ENCODE peak calls at places on chromosome X, in five cellular contexts. E is astrocyte of the spinal cord; Q is foreskin fibroblast; J is lower lobe of right lung; V is CD8-positive, alpha-beta T cell. D is an unnamed sample.

GRCh38 chrX:22246620-22247019 is 26.1 kb upstream of the CBLL2 start:
- DNase-seq in E (peak), Q (no peak), J (no peak), V (no peak), D (no peak)

GRCh38 chrX:68894142-68894512 is 65.3 kb downstream of the EFNB1 start:
- DNase-seq in E (no peak), Q (no peak), J (no peak), V (no peak), D (no peak)

GRCh38 chrX:39149761-39150160 is 348.5 kb downstream of the MID1IP1 start:
- DNase-seq in E (peak), Q (peak), J (peak), V (peak), D (no peak)

GRCh38 chrX:39171686-39172085 is 370.4 kb downstream of the MID1IP1 start:
- DNase-seq in E (no peak), Q (no peak), J (no peak), V (no peak), D (no peak)

GRCh38 chrX:82589410-82589809 is 918.7 kb upstream of the POU3F4 start:
- DNase-seq in E (peak), Q (no peak), J (no peak), V (no peak), D (no peak)

GRCh38 chrX:7088968-7089615 is 58.4 kb upstream of the STS start:
- DNase-seq in E (no peak), Q (no peak), J (no peak), V (no peak), D (no peak)

GRCh38 chrX:150372280-150372679 is 9.2 kb downstream of the MAMLD1 start:
- DNase-seq in E (no peak), Q (no peak), J (no peak), V (no peak), D (no peak)

GRCh38 chrX:44906542-44906941 is 33.6 kb downstream of the KDM6A start:
- DNase-seq in E (no peak), Q (no peak), J (no peak), V (no peak), D (no peak)

GRCh38 chrX:39935414-39936064 is 162.2 kb downstream of the BCOR start:
- DNase-seq in E (peak), Q (no peak), J (no peak), V (no peak), D (no peak)

GRCh38 chrX:20333672-20334071 is 67.0 kb upstream of the RPS6KA3 start:
- DNase-seq in E (no peak), Q (no peak), J (no peak), V (no peak), D (no peak)

GRCh38 chrX:103101280-103102042 is 8.5 kb upstream of the NXF3 start:
- DNase-seq in E (no peak), Q (no peak), J (no peak), V (no peak), D (no peak)

GRCh38 chrX:22314211-22314610 is 41.5 kb downstream of the CBLL2 start:
- DNase-seq in E (no peak), Q (no peak), J (no peak), V (no peak), D (no peak)

GRCh38 chrX:1600406-1601050 is 9.1 kb downstream of the AKAP17A start:
- DNase-seq in E (no peak), Q (no peak), J (no peak), V (no peak), D (no peak)

GRCh38 chrX:106894392-106894909 is 8.7 kb downstream of the RIPPLY1 start:
- DNase-seq in E (peak), Q (peak), J (peak), V (no peak), D (no peak)

GRCh38 chrX:50700921-50701320 is 113.1 kb downstream of the SHROOM4 start:
- DNase-seq in E (no peak), Q (no peak), J (no peak), V (no peak), D (no peak)

GRCh38 chrX:37349131-37350033 is at the start of gene PRRG1:
- DNase-seq in E (peak), Q (peak), J (peak), V (no peak), D (no peak)

GRCh38 chrX:85379174-85379907 is at the start of gene POF1B:
- DNase-seq in E (no peak), Q (no peak), J (peak), V (no peak), D (no peak)

GRCh38 chrX:19746919-19747671 is 140.3 kb downstream of the SH3KBP1 start:
- DNase-seq in E (no peak), Q (no peak), J (no peak), V (no peak), D (no peak)

GRCh38 chrX:106670631-106671030 is 55.9 kb upstream of the RNF128 start:
- DNase-seq in E (peak), Q (peak), J (no peak), V (no peak), D (no peak)

GRCh38 chrX:152245231-152245630 is 106.9 kb upstream of the MAGEA10 start:
- DNase-seq in E (peak), Q (no peak), J (no peak), V (no peak), D (no peak)

GRCh38 chrX:41600266-41600665 is 88.5 kb upstream of the GPR34 start:
- DNase-seq in E (peak), Q (peak), J (no peak), V (no peak), D (no peak)

GRCh38 chrX:13952581-13952980 is 77.1 kb downstream of the GEMIN8 start:
- DNase-seq in E (no peak), Q (no peak), J (no peak), V (no peak), D (no peak)

GRCh38 chrX:150475466-150475865 is 93.0 kb upstream of the MTM1 start:
- DNase-seq in E (no peak), Q (no peak), J (no peak), V (no peak), D (no peak)

GRCh38 chrX:68989865-68990606 is 161.2 kb downstream of the EFNB1 start:
- DNase-seq in E (peak), Q (peak), J (no peak), V (no peak), D (no peak)

GRCh38 chrX:154409222-154409871 is at the start of gene DNASE1L1:
- DNase-seq in E (peak), Q (peak), J (peak), V (no peak), D (no peak)

GRCh38 chrX:105698386-105698785 is 124.0 kb upstream of the NRK start:
- DNase-seq in E (peak), Q (peak), J (no peak), V (no peak), D (no peak)

GRCh38 chrX:24023972-24024664 is 2.9 kb downstream of the KLHL15 start:
- DNase-seq in E (peak), Q (no peak), J (no peak), V (no peak), D (no peak)

GRCh38 chrX:20218809-20219505 is 47.8 kb downstream of the RPS6KA3 start:
- DNase-seq in E (no peak), Q (no peak), J (no peak), V (no peak), D (no peak)

GRCh38 chrX:22958250-22958649 is 41.5 kb upstream of the DDX53 start:
- DNase-seq in E (no peak), Q (no peak), J (no peak), V (no peak), D (no peak)

GRCh38 chrX:33183366-33183765 is 28.0 kb downstream of the DMD start:
- DNase-seq in E (peak), Q (no peak), J (no peak), V (no peak), D (no peak)

GRCh38 chrX:327660-328126 is 9.1 kb upstream of the GTPBP6 start:
- DNase-seq in E (no peak), Q (no peak), J (peak), V (no peak), D (no peak)

GRCh38 chrX:49174723-49175122 is 3.0 kb downstream of the PLP2 start:
- DNase-seq in E (no peak), Q (no peak), J (no peak), V (no peak), D (no peak)

GRCh38 chrX:153474718-153475117 is 4.3 kb upstream of the HAUS7 start:
- DNase-seq in E (peak), Q (no peak), J (peak), V (no peak), D (no peak)

GRCh38 chrX:17633546-17633945 is 103.7 kb upstream of the SCML1 start:
- DNase-seq in E (no peak), Q (no peak), J (no peak), V (no peak), D (no peak)

GRCh38 chrX:48521353-48522243 is at the start of gene EBP:
- DNase-seq in E (peak), Q (peak), J (peak), V (peak), D (peak)

DNA sequence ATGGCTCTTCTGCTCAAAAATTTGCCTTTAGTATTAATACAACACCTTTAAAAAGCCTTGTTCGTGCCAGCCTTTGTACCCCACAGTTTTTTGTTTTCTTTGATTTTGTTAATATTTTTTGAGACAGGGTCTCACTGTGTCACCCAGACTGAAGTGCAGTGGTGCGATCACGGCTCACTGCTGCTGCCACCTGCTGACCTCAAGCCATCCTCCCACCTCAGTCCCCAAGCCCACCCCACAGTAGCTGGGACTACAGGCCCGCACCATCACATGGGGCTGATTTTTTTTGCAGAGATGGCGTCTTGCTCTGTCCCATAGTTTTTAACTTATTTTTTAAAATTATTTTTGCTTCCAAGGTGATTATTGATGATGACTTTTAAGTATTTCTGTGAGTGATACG is 134.0 kb downstream of the HTR2C start:
- DNase-seq in E (no peak), Q (no peak), J (no peak), V (no peak), D (no peak)
- H3K4me3 ChIP-seq in E (no peak), Q (no peak), J (no peak), V (no peak), D (no peak)

DNA sequence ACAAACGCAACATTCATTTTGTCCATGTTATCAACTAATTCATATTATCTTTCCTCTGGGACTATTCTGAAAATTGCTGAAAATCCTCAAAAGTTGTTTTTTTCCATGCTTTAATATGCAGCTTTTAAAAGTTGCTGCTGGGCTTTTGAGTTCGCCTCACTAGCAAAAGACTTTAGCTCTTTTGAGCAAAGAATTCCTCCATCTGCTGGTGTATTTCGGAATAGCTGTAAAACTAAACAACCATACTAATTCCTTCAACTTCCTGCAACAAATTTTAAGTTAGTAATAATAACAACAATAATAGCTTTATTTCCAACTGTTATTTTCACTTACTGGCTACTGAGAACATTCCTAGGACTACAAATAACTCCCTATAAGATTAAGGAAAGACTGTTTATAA is 124.5 kb upstream of the PLAC1 start:
- DNase-seq in E (peak), Q (no peak), J (no peak), V (no peak), D (no peak)
- TF ChIP-seq CTCF in E (peak), Q (peak), J (peak), V (no peak), D (peak)

GRCh38 chrX:29617276-29617675 is 598.1 kb upstream of the MAGEB2 start:
- DNase-seq in E (peak), Q (peak), J (no peak), V (no peak), D (no peak)
- H3K4me3 ChIP-seq in E (no peak), Q (no peak), J (no peak), V (no peak), D (no peak)

DNA sequence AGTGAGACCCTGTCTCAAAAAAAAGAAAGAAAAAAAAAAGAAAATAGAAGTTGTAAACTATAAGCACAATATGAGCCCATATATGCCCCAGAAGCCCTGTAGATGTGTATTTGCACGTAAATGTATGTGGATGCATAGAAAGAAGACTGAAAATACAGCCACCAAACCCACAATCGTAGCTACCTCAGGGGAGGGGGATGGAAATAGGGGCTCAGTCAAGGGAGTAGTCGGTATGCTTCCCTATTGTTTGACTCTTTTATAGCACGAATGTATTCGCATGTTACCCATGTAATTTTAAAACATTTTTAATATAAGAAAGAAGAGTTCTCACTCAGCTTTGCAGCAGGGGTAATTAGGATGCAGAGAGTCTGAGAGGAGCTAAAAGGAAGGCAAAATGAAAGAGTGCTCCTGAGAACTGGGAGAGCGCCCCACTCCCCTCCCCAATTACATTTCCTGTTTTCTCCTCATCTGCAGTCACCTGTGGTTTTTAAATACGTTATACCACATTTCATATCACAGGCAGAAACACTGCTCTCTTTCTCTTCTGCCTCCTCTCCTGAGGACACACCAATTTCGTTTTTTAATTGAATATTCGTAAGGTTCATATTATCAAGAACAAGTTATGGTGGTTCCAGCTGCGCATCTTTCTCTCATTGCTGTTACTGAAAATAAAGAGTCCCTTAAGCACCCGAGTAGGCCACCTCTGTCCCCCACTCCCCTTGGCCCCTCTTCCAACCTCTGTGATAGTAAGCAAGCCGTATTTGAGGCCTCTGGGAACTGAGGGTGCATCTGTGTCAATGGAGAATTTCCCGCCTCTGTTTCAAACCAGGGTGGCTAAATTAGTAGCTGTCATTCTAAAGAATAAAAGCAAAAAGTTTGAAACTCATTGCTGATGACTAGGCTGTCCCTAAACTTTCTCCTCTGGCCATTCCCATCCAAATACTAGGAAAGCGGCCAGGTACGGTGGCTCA is 10.7 kb downstream of the SEPTIN6 start:
- DNase-seq in E (no peak), Q (no peak), J (no peak), V (no peak), D (no peak)
- TF ChIP-seq CTCF in E (no peak), Q (no peak), J (no peak), V (no peak), D (no peak)

DNA sequence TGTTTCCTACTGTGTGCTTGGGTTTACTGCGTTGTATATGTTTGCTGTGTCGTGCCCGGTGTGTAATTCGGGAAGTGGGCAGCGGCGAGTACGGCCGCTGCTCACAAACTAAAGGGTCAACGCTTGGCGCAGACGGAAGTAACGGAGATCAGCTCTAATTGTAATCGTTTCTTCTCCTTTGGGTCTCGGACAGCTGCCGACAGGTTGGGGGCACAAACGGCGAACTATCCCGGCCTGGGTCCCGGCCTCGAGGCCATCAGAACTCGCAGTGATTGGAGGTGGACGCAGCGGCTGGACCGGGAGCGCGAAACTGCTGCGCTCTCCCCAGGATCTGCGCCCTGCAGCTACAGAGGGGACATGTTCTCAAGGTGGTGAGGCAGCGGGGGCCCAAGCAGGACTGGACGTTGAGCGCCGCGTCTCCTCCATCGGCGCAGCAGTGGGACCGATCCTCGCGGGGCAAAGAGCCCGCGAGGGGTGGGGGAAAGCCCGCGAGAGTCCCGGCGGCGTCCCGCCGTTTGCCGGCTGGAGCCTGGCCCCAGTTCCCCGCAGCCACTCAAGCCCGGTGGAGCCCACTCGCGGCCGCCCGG is 516 bp upstream of the ZIC3 start:
- DNase-seq in E (no peak), Q (no peak), J (no peak), V (no peak), D (no peak)
- H3K4me3 ChIP-seq in E (peak), Q (peak), J (peak), V (no peak), D (no peak)

GRCh38 chrX:30483996-30484395 is 93.6 kb downstream of the TASL start:
- DNase-seq in E (no peak), Q (no peak), J (no peak), V (no peak), D (no peak)

GRCh38 chrX:30493348-30493747 is 84.2 kb downstream of the TASL start:
- DNase-seq in E (no peak), Q (no peak), J (no peak), V (no peak), D (no peak)

GRCh38 chrX:30489323-30489722 is 88.2 kb downstream of the TASL start:
- DNase-seq in E (no peak), Q (no peak), J (no peak), V (no peak), D (no peak)

DNA sequence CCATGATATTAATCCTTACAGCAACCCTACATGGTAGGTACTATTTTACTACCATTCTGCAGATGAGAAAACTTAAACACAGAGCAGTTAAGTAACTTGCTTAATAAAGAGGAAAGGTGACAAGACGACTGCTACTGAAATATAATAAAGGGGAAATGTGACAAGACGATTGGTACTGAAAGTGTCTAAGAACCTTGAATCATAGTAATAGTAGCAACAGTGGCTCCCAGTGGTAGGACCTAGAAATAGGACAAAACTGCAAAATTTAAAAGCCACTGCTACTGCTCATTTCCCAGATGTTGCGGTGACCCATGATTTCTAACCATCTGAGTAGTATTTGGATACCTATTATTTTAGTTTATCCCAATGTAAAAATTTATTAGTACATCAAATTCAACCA is 89.5 kb downstream of the TASL start:
- DNase-seq in E (no peak), Q (no peak), J (no peak), V (no peak), D (peak)
- TF ChIP-seq CTCF in E (no peak), Q (no peak), J (no peak), V (no peak), D (peak)

D was measured in GM12864.